ENCODE peak calls at places on chromosomes 16 and 17, in five cellular contexts. M is progenitor cell of endocrine pancreas; F is NCI-H774; C is hepatic stellate cell; G is activated naive CD4-positive, alpha-beta T cell. S is an unnamed sample.

GRCh38 chr17:66524848-66525247 is 222.4 kb downstream of the PRKCA start:
- DNase-seq in G (no peak), F (no peak), M (no peak), C (no peak), S (no peak)

GRCh38 chr17:77865109-77865611 is 93.3 kb upstream of the TNRC6C start:
- DNase-seq in M (no peak), F (no peak), C (no peak), G (no peak), S (no peak)

GRCh38 chr16:75267631-75268264 is 16.3 kb upstream of the BCAR1 start:
- DNase-seq in G (no peak), M (no peak), C (no peak), F (peak; percentile 29), S (no peak)

GRCh38 chr16:30417447-30418349 is 10.3 kb downstream of the ZNF771 start:
- DNase-seq in M (peak; percentile 80), C (peak; percentile 82), F (peak; percentile 96), G (peak; percentile 44), S (peak; percentile 81)

GRCh38 chr17:38705523-38705802 is 390 bp downstream of the MLLT6 start:
- DNase-seq in C (peak; percentile 60), G (no peak), M (no peak), F (no peak), S (no peak)

GRCh38 chr17:22202702-22203101 is 510.4 kb downstream of the KCNJ18 start:
- DNase-seq in G (no peak), F (no peak), C (no peak), M (no peak), S (no peak)

GRCh38 chr17:16491703-16492612 is at the start of gene LRRC75A:
- DNase-seq in M (peak; percentile 60), G (no peak), C (peak; percentile 71), F (peak; percentile 1), S (no peak)

GRCh38 chr17:34499576-34499975 is 79.8 kb upstream of the TMEM132E start:
- DNase-seq in M (no peak), C (no peak), G (no peak), F (no peak), S (peak; percentile 3)

GRCh38 chr17:59751955-59752413 is 44.5 kb downstream of the VMP1 start:
- DNase-seq in F (no peak), M (no peak), C (no peak), G (no peak), S (no peak)

GRCh38 chr17:44828919-44829557 is 1.0 kb downstream of the GJC1 start:
- DNase-seq in C (no peak), M (no peak), F (no peak), G (no peak), S (peak; percentile 28)

GRCh38 chr17:80832266-80832676 is 159.4 kb upstream of the CHMP6 start:
- DNase-seq in M (no peak), G (no peak), F (peak; percentile 32), C (peak; percentile 92), S (no peak)

GRCh38 chr17:58319181-58320162 is 9.1 kb downstream of the TSPOAP1 start:
- DNase-seq in M (no peak), G (no peak), F (no peak), C (no peak), S (no peak)

GRCh38 chr17:78387982-78388941 is 9.8 kb downstream of the PGS1 start:
- DNase-seq in G (no peak), C (peak; percentile 44), M (no peak), F (no peak), S (no peak)

S was measured in foreskin melanocyte.